ENCODE peak calls at places on chromosomes 2 and 18, in four cellular contexts. O is iPS-NIHi11; P is NB4; Y is activated naive CD4-positive, alpha-beta T cell treated with anti-CD3 and anti-CD28 coated beads for 36 hours. D is an unnamed sample.

GRCh38 chr2:8440029-8440778 is 241.7 kb upstream of the ID2 start:
- DNase-seq in O (no peak), Y (no peak), P (no peak), D (no peak)

GRCh38 chr2:103873719-103874359 is 980.1 kb upstream of the POU3F3 start:
- DNase-seq in P (no peak), Y (no peak), O (peak), D (no peak)

GRCh38 chr2:197929008-197929885 is 124.9 kb downstream of the PLCL1 start:
- DNase-seq in P (no peak), Y (no peak), O (no peak), D (no peak)

GRCh38 chr2:158603205-158603604 is 146.5 kb downstream of the PKP4 start:
- DNase-seq in P (no peak), Y (no peak), O (no peak), D (no peak)

GRCh38 chr2:71419145-71419544 is 34.2 kb upstream of the DYSF start:
- DNase-seq in Y (no peak), P (no peak), O (no peak), D (no peak)

GRCh38 chr2:232415736-232416520 is 9.3 kb downstream of the ALPG start:
- DNase-seq in P (no peak), Y (no peak), O (no peak), D (no peak)

GRCh38 chr18:32770651-32771168 is 2.1 kb downstream of the KLHL14 start:
- DNase-seq in Y (no peak), P (no peak), O (peak), D (no peak)

GRCh38 chr18:48042431-48042830 is 112.0 kb upstream of the SMAD2 start:
- DNase-seq in P (no peak), Y (no peak), O (no peak), D (no peak)

GRCh38 chr18:41917199-41917598 is 37.8 kb upstream of the PIK3C3 start:
- DNase-seq in O (no peak), P (no peak), Y (no peak), D (no peak)

GRCh38 chr18:35983818-35984217 is 11.3 kb downstream of the RMP24 start:
- DNase-seq in P (no peak), O (no peak), Y (no peak), D (no peak)

GRCh38 chr2:235171511-235172130 is 219.8 kb downstream of the SH3BP4 start:
- DNase-seq in P (no peak), Y (no peak), O (no peak), D (no peak)

GRCh38 chr2:216436369-216436768 is 24.1 kb downstream of the SMARCAL1 start:
- DNase-seq in O (no peak), P (no peak), Y (no peak), D (no peak)

GRCh38 chr18:8948471-8949149 is 153.9 kb upstream of the NDUFV2 start:
- DNase-seq in Y (no peak), O (no peak), P (no peak), D (no peak)

GRCh38 chr2:120177011-120177621 is 46.1 kb downstream of the TMEM185B start:
- DNase-seq in Y (peak), P (peak), O (no peak), D (no peak)

GRCh38 chr2:172985139-172985874 is 90.3 kb upstream of the MAP3K20 start:
- DNase-seq in P (peak), Y (no peak), O (no peak), D (no peak)

GRCh38 chr2:165803123-165803760 is 9.2 kb upstream of the GALNT3 start:
- DNase-seq in P (peak), Y (no peak), O (no peak), D (no peak)

GRCh38 chr2:240424341-240425235 is 10.9 kb upstream of the GPC1 start:
- DNase-seq in O (no peak), P (no peak), Y (no peak), D (no peak)

GRCh38 chr18:79911871-79912270 is 39.6 kb downstream of the SLC66A2 start:
- DNase-seq in P (no peak), O (no peak), Y (no peak), D (no peak)

GRCh38 chr2:221205103-221205502 is 367.0 kb downstream of the EPHA4 start:
- DNase-seq in Y (no peak), P (no peak), O (no peak), D (no peak)

GRCh38 chr2:217429981-217430500 is 570.2 kb upstream of the TNP1 start:
- DNase-seq in O (no peak), P (no peak), Y (no peak), D (no peak)

GRCh38 chr18:25230658-25231326 is 121.2 kb downstream of the ZNF521 start:
- DNase-seq in O (no peak), Y (no peak), P (no peak), D (no peak)

GRCh38 chr2:113162173-113162572 is 11.6 kb upstream of the PSD4 start:
- DNase-seq in P (no peak), Y (no peak), O (no peak), D (no peak)

GRCh38 chr2:120761164-120761861 is 25.6 kb downstream of the GLI2 start:
- DNase-seq in O (no peak), P (no peak), Y (no peak), D (no peak)

GRCh38 chr2:241063587-241063986 is 38.5 kb downstream of the MTERF4 start:
- DNase-seq in Y (no peak), P (no peak), O (no peak), D (no peak)

GRCh38 chr2:223203971-223204370 is 152.0 kb downstream of the KCNE4 start:
- DNase-seq in Y (no peak), O (no peak), P (no peak), D (no peak)

GRCh38 chr2:240397542-240397916 is 37.9 kb upstream of the GPC1 start:
- DNase-seq in P (no peak), O (peak), Y (no peak), D (no peak)

GRCh38 chr18:10410472-10411300 is 43.7 kb upstream of the APCDD1 start:
- DNase-seq in P (no peak), Y (no peak), O (no peak), D (no peak)

GRCh38 chr2:164388511-164388910 is 232.8 kb downstream of the GRB14 start:
- DNase-seq in O (peak), P (peak), Y (no peak), D (no peak)

GRCh38 chr2:159855153-159856140 is 57.4 kb upstream of the CD302 start:
- DNase-seq in Y (no peak), O (no peak), P (peak), D (no peak)

GRCh38 chr2:1784986-1785617 is 40.8 kb upstream of the PXDN start:
- DNase-seq in O (no peak), Y (no peak), P (no peak), D (no peak)

GRCh38 chr2:120520929-120521912 is 175.3 kb downstream of the INHBB start:
- DNase-seq in O (peak), P (peak), Y (peak), D (peak)

GRCh38 chr2:15369129-15369528 is 192.0 kb downstream of the NBAS start:
- DNase-seq in P (no peak), O (no peak), Y (no peak), D (no peak)

GRCh38 chr2:30150786-30151185 is 4.0 kb downstream of the YPEL5 start:
- DNase-seq in Y (no peak), O (no peak), P (no peak), D (no peak)

GRCh38 chr2:86213699-86214502 is 14.6 kb downstream of the MRPL35 start:
- DNase-seq in P (no peak), O (no peak), Y (no peak), D (no peak)

GRCh38 chr2:25598911-25599310 is 74.5 kb downstream of the DTNB start:
- DNase-seq in P (no peak), O (no peak), Y (no peak), D (no peak)

GRCh38 chr2:3683748-3684454 is 19.5 kb upstream of the DCDC2C start:
- DNase-seq in P (no peak), O (no peak), Y (no peak), D (no peak)

GRCh38 chr2:232611559-232612218 is 21.7 kb upstream of the EFHD1 start:
- DNase-seq in O (peak), Y (peak), P (peak), D (peak)

D was measured in HuH-7.